ENCODE peak calls at places on chromosomes 13 and 19, in ten cellular contexts. One of them, this sample, is unnamed.

GRCh38 chr19:592101-592500 is 2.4 kb downstream of the HCN2 start:
- DNase-seq in activated naive CD4-positive, alpha-beta T cell: no peak
- DNase-seq in GM03348: no peak
- DNase-seq in T-helper 2 cell: no peak
- DNase-seq in fibroblast of pulmonary artery: no peak
- DNase-seq in left cardiac atrium: no peak
- DNase-seq in NCI-H1436: no peak
- DNase-seq in T-helper 17 cell: no peak
- DNase-seq in AG10803: no peak
- DNase-seq in stimulated activated CD8-positive, alpha-beta memory T cell treated with anti-CD3 and anti-CD28 coated beads, Interleukin-7, amount 100 ng/mL, for 48 hours: no peak
- DNase-seq in this sample: no peak

GRCh38 chr19:46088101-46088500 is 36.4 kb downstream of the IGFL3 start:
- DNase-seq in GM03348: no peak
- DNase-seq in NCI-H1436: no peak
- DNase-seq in fibroblast of pulmonary artery: no peak
- DNase-seq in AG10803: no peak
- DNase-seq in left cardiac atrium: no peak
- DNase-seq in activated naive CD4-positive, alpha-beta T cell: no peak
- DNase-seq in T-helper 2 cell: no peak
- DNase-seq in T-helper 17 cell: no peak
- DNase-seq in stimulated activated CD8-positive, alpha-beta memory T cell treated with anti-CD3 and anti-CD28 coated beads, Interleukin-7, amount 100 ng/mL, for 48 hours: no peak
- DNase-seq in this sample: no peak

GRCh38 chr19:55086730-55087541 is 11.3 kb downstream of the EPS8L1 start:
- DNase-seq in stimulated activated CD8-positive, alpha-beta memory T cell treated with anti-CD3 and anti-CD28 coated beads, Interleukin-7, amount 100 ng/mL, for 48 hours: peak; percentile 51
- DNase-seq in T-helper 17 cell: peak; percentile 42
- DNase-seq in GM03348: peak; percentile 99
- DNase-seq in T-helper 2 cell: peak; percentile 41
- DNase-seq in left cardiac atrium: peak; percentile 99
- DNase-seq in AG10803: peak; percentile 87
- DNase-seq in fibroblast of pulmonary artery: peak; percentile 95
- DNase-seq in activated naive CD4-positive, alpha-beta T cell: peak; percentile 17
- DNase-seq in NCI-H1436: peak; percentile 94
- DNase-seq in this sample: peak; percentile 95

GRCh38 chr13:40588101-40588500 is 78.3 kb downstream of the FOXO1 start:
- DNase-seq in left cardiac atrium: no peak
- DNase-seq in T-helper 17 cell: no peak
- DNase-seq in stimulated activated CD8-positive, alpha-beta memory T cell treated with anti-CD3 and anti-CD28 coated beads, Interleukin-7, amount 100 ng/mL, for 48 hours: no peak
- DNase-seq in GM03348: no peak
- DNase-seq in T-helper 2 cell: no peak
- DNase-seq in AG10803: no peak
- DNase-seq in NCI-H1436: no peak
- DNase-seq in activated naive CD4-positive, alpha-beta T cell: no peak
- DNase-seq in fibroblast of pulmonary artery: no peak
- DNase-seq in this sample: no peak

GRCh38 chr13:75372517-75372916 is 109.5 kb downstream of the TBC1D4 start:
- DNase-seq in activated naive CD4-positive, alpha-beta T cell: no peak
- DNase-seq in stimulated activated CD8-positive, alpha-beta memory T cell treated with anti-CD3 and anti-CD28 coated beads, Interleukin-7, amount 100 ng/mL, for 48 hours: no peak
- DNase-seq in T-helper 17 cell: no peak
- DNase-seq in fibroblast of pulmonary artery: peak; percentile 74
- DNase-seq in left cardiac atrium: no peak
- DNase-seq in GM03348: peak; percentile 58
- DNase-seq in NCI-H1436: peak; percentile 64
- DNase-seq in AG10803: peak; percentile 59
- DNase-seq in T-helper 2 cell: peak; percentile 52
- DNase-seq in this sample: no peak

GRCh38 chr19:48715276-48715675 is 4.2 kb downstream of the MAMSTR start:
- DNase-seq in T-helper 17 cell: no peak
- DNase-seq in T-helper 2 cell: no peak
- DNase-seq in NCI-H1436: no peak
- DNase-seq in left cardiac atrium: peak; percentile 35
- DNase-seq in activated naive CD4-positive, alpha-beta T cell: no peak
- DNase-seq in fibroblast of pulmonary artery: no peak
- DNase-seq in GM03348: no peak
- DNase-seq in stimulated activated CD8-positive, alpha-beta memory T cell treated with anti-CD3 and anti-CD28 coated beads, Interleukin-7, amount 100 ng/mL, for 48 hours: no peak
- DNase-seq in AG10803: no peak
- DNase-seq in this sample: peak; percentile 79

GRCh38 chr19:11064831-11065303 is 24.4 kb upstream of the LDLR start:
- DNase-seq in T-helper 2 cell: no peak
- DNase-seq in left cardiac atrium: no peak
- DNase-seq in fibroblast of pulmonary artery: no peak
- DNase-seq in activated naive CD4-positive, alpha-beta T cell: no peak
- DNase-seq in AG10803: no peak
- DNase-seq in GM03348: peak; percentile 35
- DNase-seq in stimulated activated CD8-positive, alpha-beta memory T cell treated with anti-CD3 and anti-CD28 coated beads, Interleukin-7, amount 100 ng/mL, for 48 hours: no peak
- DNase-seq in T-helper 17 cell: no peak
- DNase-seq in NCI-H1436: no peak
- DNase-seq in this sample: no peak

GRCh38 chr13:26813626-26814348 is 53.2 kb upstream of the GPR12 start:
- DNase-seq in stimulated activated CD8-positive, alpha-beta memory T cell treated with anti-CD3 and anti-CD28 coated beads, Interleukin-7, amount 100 ng/mL, for 48 hours: no peak
- DNase-seq in left cardiac atrium: no peak
- DNase-seq in fibroblast of pulmonary artery: no peak
- DNase-seq in activated naive CD4-positive, alpha-beta T cell: no peak
- DNase-seq in AG10803: no peak
- DNase-seq in NCI-H1436: no peak
- DNase-seq in T-helper 2 cell: no peak
- DNase-seq in GM03348: no peak
- DNase-seq in T-helper 17 cell: no peak
- DNase-seq in this sample: no peak

GRCh38 chr19:50162988-50163387 is at the start of gene IZUMO2:
- DNase-seq in T-helper 2 cell: no peak
- DNase-seq in activated naive CD4-positive, alpha-beta T cell: no peak
- DNase-seq in GM03348: no peak
- DNase-seq in NCI-H1436: no peak
- DNase-seq in stimulated activated CD8-positive, alpha-beta memory T cell treated with anti-CD3 and anti-CD28 coated beads, Interleukin-7, amount 100 ng/mL, for 48 hours: no peak
- DNase-seq in T-helper 17 cell: no peak
- DNase-seq in fibroblast of pulmonary artery: no peak
- DNase-seq in left cardiac atrium: no peak
- DNase-seq in AG10803: no peak
- DNase-seq in this sample: no peak

GRCh38 chr19:31340059-31341025 is 8.9 kb downstream of the TSHZ3 start:
- DNase-seq in T-helper 2 cell: peak; percentile 53
- DNase-seq in fibroblast of pulmonary artery: peak; percentile 40
- DNase-seq in GM03348: peak; percentile 81
- DNase-seq in T-helper 17 cell: no peak
- DNase-seq in activated naive CD4-positive, alpha-beta T cell: no peak
- DNase-seq in AG10803: peak; percentile 93
- DNase-seq in left cardiac atrium: no peak
- DNase-seq in NCI-H1436: no peak
- DNase-seq in stimulated activated CD8-positive, alpha-beta memory T cell treated with anti-CD3 and anti-CD28 coated beads, Interleukin-7, amount 100 ng/mL, for 48 hours: no peak
- DNase-seq in this sample: no peak

GRCh38 chr13:107900775-107901174 is 314.6 kb downstream of the LIG4 start:
- DNase-seq in stimulated activated CD8-positive, alpha-beta memory T cell treated with anti-CD3 and anti-CD28 coated beads, Interleukin-7, amount 100 ng/mL, for 48 hours: no peak
- DNase-seq in activated naive CD4-positive, alpha-beta T cell: no peak
- DNase-seq in AG10803: peak; percentile 16
- DNase-seq in T-helper 17 cell: no peak
- DNase-seq in NCI-H1436: no peak
- DNase-seq in GM03348: no peak
- DNase-seq in fibroblast of pulmonary artery: peak; percentile 50
- DNase-seq in T-helper 2 cell: no peak
- DNase-seq in left cardiac atrium: no peak
- DNase-seq in this sample: no peak

GRCh38 chr13:43546260-43546659 is 240.5 kb downstream of the ENOX1 start:
- DNase-seq in fibroblast of pulmonary artery: peak; percentile 29
- DNase-seq in T-helper 2 cell: no peak
- DNase-seq in left cardiac atrium: peak; percentile 62
- DNase-seq in stimulated activated CD8-positive, alpha-beta memory T cell treated with anti-CD3 and anti-CD28 coated beads, Interleukin-7, amount 100 ng/mL, for 48 hours: no peak
- DNase-seq in T-helper 17 cell: no peak
- DNase-seq in GM03348: no peak
- DNase-seq in NCI-H1436: peak; percentile 14
- DNase-seq in AG10803: no peak
- DNase-seq in activated naive CD4-positive, alpha-beta T cell: no peak
- DNase-seq in this sample: no peak

GRCh38 chr13:33249066-33249465 is 36.5 kb downstream of the STARD13 start:
- DNase-seq in left cardiac atrium: no peak
- DNase-seq in AG10803: peak; percentile 30
- DNase-seq in fibroblast of pulmonary artery: peak; percentile 63
- DNase-seq in activated naive CD4-positive, alpha-beta T cell: no peak
- DNase-seq in T-helper 17 cell: no peak
- DNase-seq in GM03348: no peak
- DNase-seq in stimulated activated CD8-positive, alpha-beta memory T cell treated with anti-CD3 and anti-CD28 coated beads, Interleukin-7, amount 100 ng/mL, for 48 hours: no peak
- DNase-seq in T-helper 2 cell: no peak
- DNase-seq in NCI-H1436: no peak
- DNase-seq in this sample: no peak

GRCh38 chr19:36547001-36547732 is 19.1 kb upstream of the ZNF260 start:
- DNase-seq in NCI-H1436: no peak
- DNase-seq in fibroblast of pulmonary artery: peak; percentile 21
- DNase-seq in activated naive CD4-positive, alpha-beta T cell: no peak
- DNase-seq in stimulated activated CD8-positive, alpha-beta memory T cell treated with anti-CD3 and anti-CD28 coated beads, Interleukin-7, amount 100 ng/mL, for 48 hours: no peak
- DNase-seq in left cardiac atrium: no peak
- DNase-seq in AG10803: no peak
- DNase-seq in GM03348: no peak
- DNase-seq in T-helper 17 cell: no peak
- DNase-seq in T-helper 2 cell: peak; percentile 4
- DNase-seq in this sample: no peak

This sample was measured in sigmoid colon.